ENCODE peak calls at places on chromosomes 12 and 14, in eight cellular contexts. W is A549, R is BJ, S is choroid plexus epithelial cell, N is HuH-7.5, M is uterus, H is H7, K is caudate nucleus. Y is an unnamed sample.

GRCh38 chr14:22084393-22085281 is 411.0 kb upstream of the OR4E1 start:
- DNase-seq in W (peak), R (no peak), S (peak), N (peak), M (no peak), H (peak), K (no peak), Y (no peak)

GRCh38 chr12:102549691-102550090 is 69.3 kb upstream of the IGF1 start:
- DNase-seq in W (no peak), R (no peak), S (no peak), N (no peak), M (no peak), H (no peak), K (no peak), Y (no peak)

GRCh38 chr12:753401-754237 is 1.2 kb downstream of the WNK1 start:
- DNase-seq in W (peak), R (no peak), S (peak), N (peak), M (peak), H (peak), K (peak), Y (no peak)

GRCh38 chr12:88044035-88044434 is 14.8 kb upstream of the C12orf50 start:
- DNase-seq in W (no peak), R (no peak), S (no peak), N (no peak), M (no peak), H (no peak), K (no peak), Y (no peak)

GRCh38 chr12:125696044-125696443 is 630.8 kb downstream of the AACS start:
- DNase-seq in W (no peak), R (no peak), S (no peak), N (no peak), M (no peak), H (no peak), K (no peak), Y (no peak)

GRCh38 chr14:61322011-61322798 is 826 bp downstream of the PRKCH start:
- DNase-seq in W (no peak), R (no peak), S (no peak), N (no peak), M (no peak), H (peak), K (no peak), Y (no peak)

GRCh38 chr12:122635471-122635870 is 67.7 kb downstream of the HCAR2 start:
- DNase-seq in W (no peak), R (no peak), S (no peak), N (no peak), M (no peak), H (no peak), K (no peak), Y (no peak)

GRCh38 chr14:22671622-22672021 is 27.5 kb upstream of the OR6J1 start:
- DNase-seq in W (no peak), R (no peak), S (no peak), N (no peak), M (no peak), H (no peak), K (no peak), Y (no peak)

GRCh38 chr14:54653764-54654469 is 87.0 kb downstream of the SAMD4A start:
- DNase-seq in W (peak), R (no peak), S (peak), N (peak), M (no peak), H (no peak), K (no peak), Y (no peak)

GRCh38 chr12:116497051-116497529 is 62.1 kb upstream of the MAP1LC3B2 start:
- DNase-seq in W (no peak), R (no peak), S (no peak), N (no peak), M (no peak), H (peak), K (no peak), Y (no peak)

GRCh38 chr12:6854036-6854435 is 2.1 kb downstream of the USP5 start:
- DNase-seq in W (no peak), R (no peak), S (peak), N (no peak), M (no peak), H (no peak), K (no peak), Y (no peak)

GRCh38 chr14:95557832-95558231 is 23.0 kb downstream of the GLRX5 start:
- DNase-seq in W (no peak), R (no peak), S (no peak), N (no peak), M (no peak), H (no peak), K (no peak), Y (no peak)

GRCh38 chr12:71439613-71440392 is at the start of gene LGR5:
- DNase-seq in W (peak), R (no peak), S (peak), N (peak), M (no peak), H (peak), K (peak), Y (no peak)

GRCh38 chr14:79248771-79249170 is 962.5 kb downstream of the DIO2 start:
- DNase-seq in W (no peak), R (no peak), S (no peak), N (no peak), M (no peak), H (no peak), K (no peak), Y (no peak)

GRCh38 chr14:92437729-92438280 is 75.8 kb upstream of the RIN3 start:
- DNase-seq in W (no peak), R (no peak), S (peak), N (no peak), M (no peak), H (no peak), K (no peak), Y (no peak)

GRCh38 chr12:30996752-30997151 is 70.2 kb downstream of the TSPAN11 start:
- DNase-seq in W (no peak), R (no peak), S (no peak), N (no peak), M (no peak), H (no peak), K (no peak), Y (no peak)

GRCh38 chr14:81855007-81855406 is 321.4 kb upstream of the SEL1L start:
- DNase-seq in W (no peak), R (no peak), S (no peak), N (no peak), M (no peak), H (no peak), K (no peak), Y (no peak)

GRCh38 chr12:47236109-47236714 is 156.5 kb upstream of the AMIGO2 start:
- DNase-seq in W (peak), R (peak), S (peak), N (no peak), M (peak), H (no peak), K (no peak), Y (no peak)

GRCh38 chr12:2745655-2746054 is 49.1 kb upstream of the FKBP4 start:
- DNase-seq in W (no peak), R (no peak), S (no peak), N (no peak), M (no peak), H (no peak), K (no peak), Y (no peak)

GRCh38 chr14:90726656-90727055 is 89.6 kb downstream of the TTC7B start:
- DNase-seq in W (peak), R (peak), S (peak), N (no peak), M (peak), H (peak), K (peak), Y (no peak)

GRCh38 chr12:50665609-50666008 is 98.3 kb upstream of the ATF1 start:
- DNase-seq in W (no peak), R (no peak), S (no peak), N (no peak), M (no peak), H (no peak), K (no peak), Y (no peak)

GRCh38 chr14:51002406-51002984 is 58.2 kb upstream of the PYGL start:
- DNase-seq in W (no peak), R (no peak), S (no peak), N (no peak), M (no peak), H (no peak), K (no peak), Y (no peak)

GRCh38 chr12:101759396-101760047 is 20.3 kb upstream of the SYCP3 start:
- DNase-seq in W (peak), R (no peak), S (peak), N (no peak), M (no peak), H (peak), K (no peak), Y (no peak)

GRCh38 chr12:66066071-66066928 is 64.2 kb downstream of the LLPH start:
- DNase-seq in W (no peak), R (no peak), S (peak), N (no peak), M (no peak), H (no peak), K (no peak), Y (no peak)

GRCh38 chr14:74975059-74975810 is 19.8 kb upstream of the PGF start:
- DNase-seq in W (no peak), R (no peak), S (peak), N (no peak), M (peak), H (peak), K (no peak), Y (no peak)

GRCh38 chr12:109773384-109774011 is 59.7 kb downstream of the TRPV4 start:
- DNase-seq in W (no peak), R (no peak), S (no peak), N (no peak), M (no peak), H (peak), K (peak), Y (no peak)

GRCh38 chr12:19970116-19970515 is 398.2 kb upstream of the PDE3A start:
- DNase-seq in W (no peak), R (peak), S (peak), N (no peak), M (no peak), H (no peak), K (no peak), Y (no peak)

GRCh38 chr14:64714432-64715025 is 10.3 kb downstream of the PLEKHG3 start:
- DNase-seq in W (no peak), R (no peak), S (no peak), N (no peak), M (peak), H (no peak), K (no peak), Y (no peak)

GRCh38 chr14:55846852-55847471 is 267.0 kb downstream of the KTN1 start:
- DNase-seq in W (no peak), R (peak), S (no peak), N (no peak), M (no peak), H (no peak), K (no peak), Y (no peak)

GRCh38 chr12:24664151-24664550 is 284.8 kb downstream of the BCAT1 start:
- DNase-seq in W (no peak), R (no peak), S (peak), N (no peak), M (no peak), H (no peak), K (no peak), Y (no peak)

GRCh38 chr14:80996049-80996901 is 40.9 kb downstream of the TSHR start:
- DNase-seq in W (peak), R (peak), S (peak), N (peak), M (no peak), H (peak), K (no peak), Y (no peak)

GRCh38 chr12:123761841-123762714 is at the start of gene DNAH10:
- DNase-seq in W (no peak), R (no peak), S (peak), N (peak), M (no peak), H (peak), K (no peak), Y (peak)

GRCh38 chr14:44271006-44271405 is 236.1 kb downstream of the FSCB start:
- DNase-seq in W (no peak), R (no peak), S (no peak), N (no peak), M (no peak), H (no peak), K (no peak), Y (no peak)

GRCh38 chr12:6772331-6772695 is at the start of gene LAG3:
- DNase-seq in W (no peak), R (no peak), S (no peak), N (peak), M (peak), H (peak), K (no peak), Y (no peak)

GRCh38 chr12:110741795-110742717 is 635 bp downstream of the PPP1CC start:
- DNase-seq in W (peak), R (no peak), S (peak), N (peak), M (no peak), H (peak), K (peak), Y (no peak)